ENCODE peak calls at places on chromosomes 6 and 20, in four cellular contexts. G, N, Q and C are unnamed samples.

GRCh38 chr20:609371-609964 is 641 bp downstream of the TCF15 start:
- DNase-seq in G (no peak), N (no peak), Q (no peak), C (no peak)

GRCh38 chr6:126388235-126388634 is 48.3 kb downstream of the CENPW start:
- DNase-seq in G (no peak), N (no peak), Q (no peak), C (no peak)

GRCh38 chr6:12576389-12576788 is 140.2 kb upstream of the PHACTR1 start:
- DNase-seq in G (no peak), N (no peak), Q (no peak), C (peak)

GRCh38 chr20:41191562-41192500 is 54.5 kb downstream of the PLCG1 start:
- DNase-seq in G (no peak), N (no peak), Q (no peak), C (no peak)

GRCh38 chr6:3671382-3671781 is 80.1 kb downstream of the PXDC1 start:
- DNase-seq in G (no peak), N (no peak), Q (no peak), C (no peak)

GRCh38 chr20:11717562-11717961 is 200.1 kb upstream of the BTBD3 start:
- DNase-seq in G (no peak), N (no peak), Q (no peak), C (no peak)

GRCh38 chr6:83114164-83114563 is 46.7 kb downstream of the DOP1A start:
- DNase-seq in G (no peak), N (no peak), Q (no peak), C (peak)

GRCh38 chr6:21332077-21332476 is 261.5 kb upstream of the SOX4 start:
- DNase-seq in G (no peak), N (no peak), Q (no peak), C (no peak)

GRCh38 chr6:133286765-133287164 is 45.6 kb downstream of the EYA4 start:
- DNase-seq in G (no peak), N (no peak), Q (peak), C (peak)

GRCh38 chr20:18103497-18103896 is 34.2 kb upstream of the KAT14 start:
- DNase-seq in G (no peak), N (no peak), Q (no peak), C (no peak)

GRCh38 chr6:37021356-37022129 is 16.1 kb downstream of the FGD2 start:
- DNase-seq in G (no peak), N (no peak), Q (peak), C (peak)

GRCh38 chr6:70967049-70967448 is 10.2 kb upstream of the B3GAT2 start:
- DNase-seq in G (no peak), N (no peak), Q (no peak), C (no peak)

GRCh38 chr6:134734312-134734869 is 215.5 kb downstream of the ALDH8A1 start:
- DNase-seq in G (no peak), N (no peak), Q (no peak), C (no peak)

GRCh38 chr6:84118191-84118590 is 84.6 kb downstream of the MRAP2 start:
- DNase-seq in G (no peak), N (no peak), Q (no peak), C (no peak)

GRCh38 chr6:73790572-73790971 is 94.6 kb downstream of the CD109 start:
- DNase-seq in G (no peak), N (no peak), Q (no peak), C (no peak)

GRCh38 chr6:150874184-150874583 is 8.7 kb downstream of the MTHFD1L start:
- DNase-seq in G (no peak), N (no peak), Q (no peak), C (no peak)

GRCh38 chr6:127475135-127475822 is 16.1 kb upstream of the KIAA0408 start:
- DNase-seq in G (no peak), N (no peak), Q (no peak), C (no peak)

GRCh38 chr6:111027219-111027618 is 45.4 kb downstream of the RPF2 start:
- DNase-seq in G (no peak), N (no peak), Q (peak), C (no peak)

GRCh38 chr6:52610745-52611355 is 34.0 kb upstream of the TRAM2 start:
- DNase-seq in G (no peak), N (no peak), Q (no peak), C (peak)

GRCh38 chr6:140897804-140898573 is 1234.7 kb upstream of the GJE1 start:
- DNase-seq in G (no peak), N (no peak), Q (peak), C (no peak)

GRCh38 chr6:40882321-40882720 is 156.7 kb downstream of the UNC5CL start:
- DNase-seq in G (no peak), N (no peak), Q (no peak), C (no peak)

GRCh38 chr20:33008336-33009213 is 1.1 kb downstream of the BPIFB2 start:
- DNase-seq in G (no peak), N (no peak), Q (no peak), C (no peak)

GRCh38 chr6:152642578-152643375 is 5.6 kb upstream of the SYNE1 start:
- DNase-seq in G (peak), N (no peak), Q (peak), C (peak)

GRCh38 chr20:25090492-25091429 is 8.8 kb upstream of the VSX1 start:
- DNase-seq in G (no peak), N (peak), Q (no peak), C (no peak)
- TF ChIP-seq CHD1 in G (no peak), N (no peak), Q (no peak), C (no peak)

DNA sequence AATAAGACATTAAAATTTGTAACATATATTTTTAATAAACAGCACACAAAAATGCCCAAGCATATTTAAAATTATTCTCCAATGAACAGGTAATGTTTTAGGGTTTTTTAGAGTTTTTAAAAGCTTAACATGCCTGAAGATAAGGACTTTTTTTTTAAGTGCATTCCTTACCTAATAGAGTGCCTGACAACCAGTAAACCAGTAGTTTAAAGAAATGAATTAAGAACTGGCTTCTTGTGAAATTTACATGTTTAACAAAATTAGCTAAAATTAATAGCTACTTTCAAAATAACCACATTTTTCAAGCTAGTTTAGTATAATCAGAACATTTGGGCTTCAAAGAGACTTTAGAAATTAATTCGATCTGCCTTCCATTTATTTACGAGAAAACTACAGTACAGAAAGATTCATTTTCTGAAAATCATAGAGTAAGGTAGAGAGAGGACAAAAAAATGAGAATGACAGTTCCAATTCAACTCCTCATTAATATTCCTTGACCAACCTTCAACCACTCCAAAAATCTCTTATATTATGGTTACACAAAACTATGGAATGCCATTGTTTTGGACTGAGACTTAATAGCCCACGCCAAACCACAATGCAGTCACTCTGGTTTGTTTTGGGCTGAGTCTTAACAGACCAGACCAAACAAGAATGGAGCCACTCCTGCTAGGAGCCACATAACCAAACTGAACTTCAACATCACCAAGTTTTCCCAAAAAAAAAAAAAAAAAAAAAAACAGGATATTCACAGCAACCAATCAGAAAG is 5.7 kb upstream of the PLN start:
- DNase-seq in G (no peak), N (no peak), Q (no peak), C (peak)
- TF ChIP-seq CHD1 in G (no peak), N (no peak), Q (no peak), C (no peak)

DNA sequence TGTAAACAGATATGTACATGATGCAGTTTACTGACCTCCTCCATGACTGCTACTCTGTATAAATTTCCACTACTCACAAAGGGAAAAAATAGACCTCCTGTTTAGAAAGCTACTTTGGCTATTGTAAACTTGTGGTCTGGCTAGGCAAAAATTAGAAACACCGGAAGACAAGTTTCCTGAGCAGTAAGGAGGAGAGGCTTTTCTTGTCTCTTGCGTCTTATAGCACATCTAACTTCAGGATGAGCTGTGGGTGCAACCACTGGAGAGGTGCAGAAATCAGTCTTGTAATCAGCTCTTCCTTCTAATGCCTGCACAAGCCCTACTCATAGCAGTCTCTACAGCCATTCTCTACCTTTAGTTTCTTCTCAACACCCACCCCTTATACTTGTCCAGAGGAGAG is 296.5 kb upstream of the SLC35B3 start:
- DNase-seq in G (no peak), N (no peak), Q (no peak), C (no peak)
- TF ChIP-seq CHD1 in G (no peak), N (no peak), Q (no peak), C (no peak)

GRCh38 chr6:109025639-109026038 is 69.0 kb downstream of the SESN1 start:
- DNase-seq in G (no peak), N (no peak), Q (no peak), C (no peak)
- TF ChIP-seq CHD1 in G (no peak), N (no peak), Q (no peak), C (no peak)

GRCh38 chr6:47414517-47415167 is 62.9 kb upstream of the CD2AP start:
- DNase-seq in G (no peak), N (peak), Q (peak), C (peak)
- TF ChIP-seq CHD1 in G (no peak), N (no peak), Q (no peak), C (no peak)

GRCh38 chr20:23666698-23667097 is 22.1 kb downstream of the CST4 start:
- DNase-seq in G (no peak), N (no peak), Q (no peak), C (no peak)

GRCh38 chr20:23668477-23668951 is 20.3 kb downstream of the CST4 start:
- DNase-seq in G (peak), N (no peak), Q (peak), C (peak)

GRCh38 chr20:23667666-23668065 is 21.2 kb downstream of the CST4 start:
- DNase-seq in G (no peak), N (no peak), Q (no peak), C (no peak)

GRCh38 chr20:23664954-23665353 is 23.9 kb downstream of the CST4 start:
- DNase-seq in G (no peak), N (no peak), Q (no peak), C (no peak)

DNA sequence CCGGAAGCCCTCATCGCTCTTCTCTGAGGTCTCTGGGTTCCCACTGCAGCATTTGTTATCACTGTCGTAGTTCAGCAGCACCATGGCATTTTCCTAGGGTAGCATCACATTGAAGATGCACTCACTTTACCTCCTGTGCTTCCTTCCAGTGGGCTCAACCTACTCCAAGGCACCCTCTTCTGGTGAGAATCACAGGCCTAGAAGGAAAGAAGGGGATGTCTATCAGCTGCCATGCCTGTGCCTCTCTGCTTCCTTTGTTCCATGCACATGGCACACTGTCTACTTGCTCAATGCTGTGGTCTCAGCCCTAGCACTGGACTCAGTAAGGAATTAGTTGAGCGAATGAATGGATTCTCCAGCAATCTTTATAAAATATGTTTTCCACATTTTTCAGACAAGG is 22.6 kb downstream of the CST4 start:
- DNase-seq in G (no peak), N (no peak), Q (no peak), C (no peak)
- TF ChIP-seq CHD1 in G (no peak), N (no peak), Q (no peak), C (no peak)

DNA sequence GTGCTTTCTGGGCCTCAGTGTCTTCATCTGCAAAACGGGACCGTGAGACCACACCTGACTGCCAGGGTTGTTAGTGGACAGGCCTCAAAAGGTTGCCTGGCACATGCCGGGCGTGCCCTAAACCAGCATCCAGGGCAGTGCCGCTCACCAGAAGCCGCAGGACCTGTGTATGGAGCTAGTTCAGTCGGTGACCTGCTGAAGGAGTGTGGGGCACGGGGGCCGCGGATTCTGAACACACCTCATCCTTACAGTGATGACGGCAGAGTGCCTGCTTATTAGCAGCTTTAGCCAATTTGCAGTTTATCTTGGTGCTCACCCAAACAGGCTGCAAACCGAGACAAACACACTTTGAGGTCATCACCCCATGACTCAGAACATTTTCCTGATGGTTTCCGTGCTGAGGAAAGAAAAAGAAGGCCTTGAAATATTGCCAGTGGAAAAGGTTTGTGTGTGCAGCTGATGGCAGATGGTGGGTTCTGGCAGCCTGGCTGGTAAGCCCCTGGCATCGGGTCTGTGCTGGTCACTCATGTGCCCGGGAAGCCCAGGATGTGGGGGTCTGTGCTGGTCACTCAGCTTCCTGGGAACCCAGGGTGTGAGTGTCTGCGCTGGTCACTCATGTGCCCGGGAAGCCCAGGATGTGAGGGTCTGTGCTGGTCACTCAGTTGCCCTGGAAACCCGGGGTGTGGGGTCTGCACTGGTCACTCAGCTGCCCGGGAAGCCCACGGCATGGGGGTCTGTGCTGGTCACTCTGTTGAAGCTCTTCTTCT is 153.8 kb downstream of the ERMARD start:
- DNase-seq in G (no peak), N (no peak), Q (no peak), C (peak)
- TF ChIP-seq CHD1 in G (no peak), N (no peak), Q (no peak), C (no peak)

DNA sequence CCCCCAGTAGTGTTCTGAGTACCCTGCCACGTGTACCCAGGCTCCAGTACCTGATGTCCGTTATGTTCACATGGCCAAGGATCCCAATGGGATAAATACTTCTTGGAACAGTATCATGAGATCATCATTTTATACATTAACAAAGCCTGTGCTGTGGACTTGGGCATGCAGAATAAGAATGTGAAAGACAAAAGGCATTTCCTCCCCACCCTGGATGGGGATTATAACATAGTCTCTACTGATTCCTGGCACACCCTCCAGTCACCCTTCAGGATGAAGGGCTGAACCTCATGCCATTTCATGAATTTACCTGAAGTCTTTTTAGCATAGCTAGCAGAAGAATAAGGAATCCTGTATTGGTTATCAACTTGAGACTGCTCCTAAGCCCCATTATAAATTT is 2.8 kb downstream of the TNFRSF21 start:
- DNase-seq in G (no peak), N (no peak), Q (no peak), C (no peak)
- TF ChIP-seq CHD1 in G (no peak), N (no peak), Q (no peak), C (no peak)

DNA sequence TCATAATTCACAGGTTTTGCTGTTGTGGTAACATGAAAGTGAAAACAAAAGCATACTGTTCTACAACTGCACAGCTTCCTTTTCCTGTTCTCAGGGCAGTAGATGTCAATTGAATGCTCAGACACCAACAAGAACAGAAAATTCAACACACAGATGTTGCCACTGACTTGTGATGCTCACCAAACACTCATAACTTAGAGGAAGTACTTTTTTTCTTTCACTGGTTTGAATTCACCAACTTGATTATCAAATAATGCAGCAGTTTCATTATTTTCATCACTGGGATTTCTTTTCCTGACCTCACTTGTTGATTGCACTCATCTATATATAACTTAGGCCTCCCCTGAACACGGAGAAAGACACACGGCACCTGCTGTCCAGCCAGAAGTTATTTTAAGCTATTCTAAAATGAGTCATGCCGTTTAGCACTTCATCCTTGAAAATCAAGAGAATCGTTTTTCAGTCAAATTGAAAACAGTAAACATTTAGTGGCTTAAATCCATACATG is 957 bp downstream of the TXLNB start:
- DNase-seq in G (no peak), N (peak), Q (no peak), C (peak)
- TF ChIP-seq CHD1 in G (no peak), N (no peak), Q (no peak), C (no peak)

DNA sequence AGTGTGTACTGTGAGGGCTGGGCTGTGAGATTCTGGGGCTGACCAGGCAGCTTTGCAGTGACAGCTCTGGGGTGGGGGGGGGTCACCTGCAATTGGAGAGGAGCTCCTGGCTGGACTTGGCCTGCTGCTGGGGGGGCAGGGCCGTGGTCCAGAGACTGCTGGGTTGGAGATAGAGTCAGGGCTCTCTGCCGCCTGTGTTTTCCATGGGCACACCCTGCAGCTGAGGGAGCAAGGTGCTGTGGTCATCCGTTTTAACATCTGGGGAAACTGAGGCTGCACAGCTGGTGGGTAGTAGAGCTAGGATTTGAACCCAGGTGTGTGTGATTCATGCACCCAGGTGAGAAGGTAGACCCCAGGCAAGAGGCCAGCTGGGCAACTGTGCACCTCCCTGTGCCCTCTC is 7.3 kb downstream of the DLGAP4 start:
- DNase-seq in G (no peak), N (no peak), Q (no peak), C (no peak)
- TF ChIP-seq CHD1 in G (no peak), N (no peak), Q (no peak), C (no peak)